ENCODE peak calls at places on chromosomes 12 and 14, in four cellular contexts. P is GM23248, V is mammary epithelial cell, W is endothelial cell of umbilical vein. O is an unnamed sample.
A peak's percentile ranks its signal among the peaks of the same experiment; 100 is the strongest.

GRCh38 chr12:112777387-112778025 is 14.0 kb upstream of the RPH3A start:
- DNase-seq in P (no peak), V (no peak), W (no peak), O (no peak)

GRCh38 chr14:58199726-58200479 is at the start of gene ACTR10:
- DNase-seq in P (peak; percentile 92), V (peak; percentile 85), W (peak; percentile 82), O (peak; percentile 56)

GRCh38 chr12:69239922-69240624 is 704 bp downstream of the CPSF6 start:
- DNase-seq in P (peak; percentile 72), V (peak; percentile 28), W (peak; percentile 50), O (peak; percentile 15)

GRCh38 chr12:75825686-75826085 is 205.9 kb downstream of the PHLDA1 start:
- DNase-seq in P (peak; percentile 84), V (peak; percentile 95), W (no peak), O (peak; percentile 86)

GRCh38 chr14:24032727-24033418 is 18.9 kb upstream of the CARMIL3 start:
- DNase-seq in P (peak; percentile 93), V (peak; percentile 91), W (no peak), O (peak; percentile 79)

GRCh38 chr12:13197526-13198141 is 1.1 kb downstream of the EMP1 start:
- DNase-seq in P (peak; percentile 84), V (no peak), W (no peak), O (peak; percentile 36)

GRCh38 chr14:78399316-78399889 is 229.2 kb downstream of the NRXN3 start:
- DNase-seq in P (peak; percentile 42), V (no peak), W (no peak), O (no peak)

GRCh38 chr12:55694651-55695050 is 13.1 kb downstream of the ITGA7 start:
- DNase-seq in P (no peak), V (no peak), W (no peak), O (no peak)

GRCh38 chr12:12927211-12928079 is 24.5 kb downstream of the GPRC5D start:
- DNase-seq in P (no peak), V (peak; percentile 60), W (peak; percentile 97), O (peak; percentile 45)

GRCh38 chr12:132596016-132596415 is 14.4 kb downstream of the LRCOL1 start:
- DNase-seq in P (peak; percentile 32), V (no peak), W (no peak), O (peak; percentile 55)

GRCh38 chr12:77940566-77940965 is 109.9 kb downstream of the NAV3 start:
- DNase-seq in P (peak; percentile 72), V (peak; percentile 46), W (no peak), O (peak; percentile 61)

DNA sequence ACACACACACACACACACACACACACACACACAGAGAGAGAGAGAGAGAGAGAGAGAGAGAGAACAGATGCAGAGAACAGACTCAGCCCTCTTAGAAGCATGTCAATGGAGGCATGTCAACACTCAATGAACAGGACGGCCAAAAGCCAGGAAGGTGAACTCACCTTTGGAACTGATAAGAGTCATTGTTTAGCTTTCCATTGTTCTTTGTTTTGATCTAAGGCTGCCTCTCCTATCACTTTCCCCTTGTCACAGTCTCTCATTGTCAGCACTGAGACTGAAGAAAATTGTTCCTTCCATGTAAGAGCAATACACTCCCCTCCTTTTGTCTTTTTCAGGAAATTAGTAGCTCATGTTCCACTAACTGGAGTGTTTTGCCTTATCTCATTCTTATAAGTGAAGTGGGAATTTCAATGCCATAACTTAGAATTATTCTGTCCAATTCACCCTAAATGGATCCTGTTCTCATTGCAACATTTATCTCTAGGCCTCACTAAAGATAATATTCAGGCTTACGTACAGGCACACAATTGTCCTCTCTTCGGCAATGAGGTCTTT is 218.0 kb downstream of the DUSP6 start:
- DNase-seq in P (no peak), V (no peak), W (peak; percentile 92), O (no peak)
- H2AFZ ChIP-seq in P (no peak overlapping the region), V (no peak overlapping the region), W (peak overlapping the region; percentile 49), O (no peak overlapping the region)

DNA sequence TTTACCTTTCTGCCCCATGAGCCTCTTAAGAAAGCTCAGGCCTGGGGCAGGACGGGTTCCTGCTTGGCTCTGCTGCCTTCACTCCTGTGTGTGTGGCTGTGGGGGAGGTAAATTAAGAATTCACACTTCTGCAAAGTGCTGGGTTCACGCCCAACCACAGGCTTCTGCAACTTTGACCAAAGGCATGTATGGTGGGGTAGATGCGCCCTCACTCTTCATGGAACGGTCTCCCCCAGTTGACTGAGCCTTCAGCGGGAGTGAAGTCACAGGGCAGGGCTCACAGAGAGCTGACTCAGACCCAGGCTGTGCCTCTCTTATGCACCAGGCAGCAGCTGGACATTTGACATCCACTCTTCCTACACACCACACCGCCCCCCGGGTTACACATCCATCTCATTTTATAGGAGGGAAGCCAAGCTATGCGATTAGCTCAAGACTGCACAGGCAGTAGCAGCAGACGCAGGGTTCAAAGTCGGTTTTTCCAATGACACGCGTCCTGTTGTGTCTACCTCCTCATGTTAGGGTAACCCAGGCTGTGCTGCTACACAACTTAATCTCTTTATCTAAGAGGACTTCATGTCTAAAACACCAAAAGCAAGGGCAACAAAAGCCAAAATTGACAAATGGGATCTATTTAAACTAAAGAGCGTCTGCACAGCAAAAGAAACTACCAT is 15.4 kb upstream of the BCL11B start:
- DNase-seq in P (no peak), V (no peak), W (no peak), O (no peak)
- H3K4me3 ChIP-seq in P (no peak overlapping the region), V (no peak overlapping the region), W (no peak overlapping the region), O (no peak overlapping the region)

DNA sequence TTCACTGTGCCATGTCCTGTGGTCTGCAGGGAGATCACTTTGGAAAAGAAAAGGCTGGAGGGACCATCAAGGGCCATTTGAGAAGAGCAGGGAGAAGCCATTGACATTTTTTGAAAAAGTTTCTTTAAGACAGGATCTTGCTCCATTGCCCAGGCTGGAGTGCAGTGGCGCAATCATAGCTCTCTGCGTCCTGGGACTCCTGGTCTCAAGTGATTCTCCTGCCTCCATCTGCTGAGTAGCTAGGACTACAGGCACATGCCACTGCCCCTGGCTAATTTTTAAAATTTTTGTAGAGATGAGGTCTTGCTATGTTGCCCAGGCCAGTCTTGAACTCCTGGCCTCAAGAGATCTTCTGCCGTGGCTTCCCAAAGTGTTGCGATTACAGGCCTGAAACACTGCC is 32.3 kb downstream of the PTHLH start:
- DNase-seq in P (no peak), V (no peak), W (no peak), O (no peak)
- H2AFZ ChIP-seq in P (no peak overlapping the region), V (no peak overlapping the region), W (no peak overlapping the region), O (no peak overlapping the region)

GRCh38 chr12:57754411-57755193 is at the start of gene MARCHF9:
- DNase-seq in P (no peak), V (peak; percentile 70), W (no peak), O (no peak)

GRCh38 chr12:57755194-57755453 is 221 bp downstream of the MARCHF9 start:
- DNase-seq in P (no peak), V (no peak), W (no peak), O (no peak)

GRCh38 chr12:57755454-57756372 is 810 bp downstream of the MARCHF9 start:
- DNase-seq in P (peak; percentile 36), V (no peak), W (no peak), O (no peak)

GRCh38 chr12:57757771-57758170 is 2.9 kb downstream of the MARCHF9 start:
- DNase-seq in P (no peak), V (no peak), W (no peak), O (no peak)

GRCh38 chr12:57756406-57757341 is 1.8 kb downstream of the MARCHF9 start:
- DNase-seq in P (no peak), V (no peak), W (no peak), O (no peak)
- H3K4me3 ChIP-seq in P (no peak overlapping the region), V (peak overlapping the region; percentile 55), W (no peak overlapping the region), O (no peak overlapping the region)

GRCh38 chr12:202081-202731 is 11.8 kb downstream of the SLC6A12 start:
- DNase-seq in P (no peak), V (no peak), W (no peak), O (no peak)
- H2AFZ ChIP-seq in P (no peak overlapping the region), V (no peak overlapping the region), W (no peak overlapping the region), O (no peak overlapping the region)

GRCh38 chr12:54584128-54584527 is 4.3 kb downstream of the PPP1R1A start:
- DNase-seq in P (no peak), V (no peak), W (no peak), O (no peak)

GRCh38 chr12:54586620-54587019 is 1.8 kb downstream of the PPP1R1A start:
- DNase-seq in P (no peak), V (no peak), W (no peak), O (no peak)

GRCh38 chr12:54583726-54584125 is 4.7 kb downstream of the PPP1R1A start:
- DNase-seq in P (no peak), V (no peak), W (no peak), O (no peak)

GRCh38 chr12:54587315-54587821 is 1.1 kb downstream of the PPP1R1A start:
- DNase-seq in P (peak; percentile 9), V (no peak), W (no peak), O (no peak)

DNA sequence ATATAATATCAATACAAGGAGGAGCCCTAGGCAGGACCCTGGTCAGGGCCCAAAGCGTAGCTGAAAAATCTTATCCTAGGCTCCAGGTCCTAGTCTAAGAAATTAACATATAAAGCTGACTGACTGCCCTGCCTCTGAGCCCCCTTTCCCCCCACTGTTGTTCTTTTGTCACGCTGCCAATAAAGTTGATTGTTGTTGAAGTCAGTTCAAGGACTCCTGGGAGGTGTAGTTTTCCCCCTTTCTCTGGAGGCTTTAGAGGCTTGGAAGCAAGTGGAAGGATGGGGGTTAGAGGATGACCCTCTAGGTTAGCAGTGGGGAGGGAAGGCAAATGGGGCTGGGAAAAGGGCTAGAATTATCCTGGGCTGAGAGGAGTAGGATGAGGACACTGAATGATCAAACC is 3.2 kb downstream of the PPP1R1A start:
- DNase-seq in P (no peak), V (no peak), W (no peak), O (no peak)
- H3K4me3 ChIP-seq in P (no peak overlapping the region), V (no peak overlapping the region), W (no peak overlapping the region), O (no peak overlapping the region)

DNA sequence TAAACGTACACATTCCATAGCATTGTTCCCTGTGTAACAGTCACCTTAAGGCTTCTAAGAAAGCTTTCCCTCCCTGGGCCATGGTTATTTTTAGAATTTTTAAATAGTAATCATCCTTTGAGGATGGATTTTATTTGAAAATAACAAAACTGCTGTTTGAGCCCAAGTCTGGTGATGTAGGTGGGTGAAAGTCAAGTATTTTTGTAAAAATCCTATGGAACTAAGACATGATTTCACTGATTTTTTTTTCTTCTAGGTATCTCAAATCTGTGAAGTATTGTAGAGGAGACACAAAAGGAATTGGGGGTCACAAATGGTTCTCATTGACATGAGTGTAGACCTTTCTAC is 1.4 kb downstream of the ISCU start:
- DNase-seq in P (no peak), V (no peak), W (no peak), O (no peak)
- H2AFZ ChIP-seq in P (no peak overlapping the region), V (no peak overlapping the region), W (no peak overlapping the region), O (no peak overlapping the region)

DNA sequence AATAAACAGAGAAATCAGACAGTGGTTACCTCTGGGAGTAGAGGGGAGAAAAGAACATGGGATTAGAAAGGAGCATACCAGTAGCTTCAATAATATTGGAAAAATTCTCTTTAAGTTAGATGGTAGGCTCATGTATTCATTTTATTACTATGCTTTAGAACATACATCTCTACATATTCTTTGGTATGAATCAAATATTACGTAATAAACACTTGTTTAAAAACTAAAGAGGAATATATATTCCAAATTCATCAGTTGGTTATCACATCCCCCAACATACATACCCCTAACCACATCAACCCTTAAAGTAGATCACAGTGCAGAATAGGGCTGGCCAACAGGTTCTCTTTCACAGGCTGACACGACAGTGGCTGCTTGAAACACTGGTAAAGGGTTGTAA is 5.6 kb downstream of the RPAP3 start:
- DNase-seq in P (no peak), V (no peak), W (no peak), O (no peak)
- H3K4me3 ChIP-seq in P (no peak overlapping the region), V (no peak overlapping the region), W (no peak overlapping the region), O (no peak overlapping the region)